ENCODE peak calls at places on chromosomes 6 and 20, in seven cellular contexts. C, R, A, Z, Q, N and M are unnamed samples. For H3K4me1, the result is how much of the 10 kb centered on the place peaks cover.

GRCh38 chr6:149060985-149061760 is 256.3 kb upstream of the TAB2 start:
- DNase-seq in C (no peak), R (no peak), A (peak), Z (peak), Q (peak), N (no peak), M (peak)

GRCh38 chr6:144066745-144067484 is 28.5 kb downstream of the SF3B5 start:
- DNase-seq in C (no peak), R (no peak), A (no peak), Z (no peak), Q (no peak), N (no peak), M (no peak)

GRCh38 chr20:44392776-44393607 is 37.5 kb downstream of the HNF4A start:
- DNase-seq in C (no peak), R (no peak), A (no peak), Z (peak), Q (no peak), N (no peak), M (no peak)

GRCh38 chr6:37845026-37845911 is 25.7 kb downstream of the ZFAND3 start:
- DNase-seq in C (no peak), R (peak), A (no peak), Z (peak), Q (no peak), N (no peak), M (no peak)

GRCh38 chr6:49570474-49571079 is 20.1 kb downstream of the C6orf141 start:
- DNase-seq in C (no peak), R (no peak), A (peak), Z (no peak), Q (peak), N (no peak), M (no peak)

GRCh38 chr20:23782366-23782983 is 31.7 kb upstream of the CST1 start:
- DNase-seq in C (peak), R (peak), A (peak), Z (no peak), Q (peak), N (peak), M (peak)

GRCh38 chr20:16544949-16545348 is 28.3 kb downstream of the KIF16B start:
- DNase-seq in C (no peak), R (no peak), A (no peak), Z (no peak), Q (no peak), N (no peak), M (no peak)

GRCh38 chr20:61809006-61809770 is 256.5 kb downstream of the TAF4 start:
- DNase-seq in C (no peak), R (no peak), A (no peak), Z (no peak), Q (no peak), N (no peak), M (no peak)

GRCh38 chr6:10099086-10099499 is 315.8 kb downstream of the TFAP2A start:
- DNase-seq in C (no peak), R (peak), A (no peak), Z (peak), Q (no peak), N (peak), M (no peak)

GRCh38 chr6:96898241-96898851 is 655 bp upstream of the NDUFAF4 start:
- DNase-seq in C (no peak), R (no peak), A (peak), Z (no peak), Q (peak), N (no peak), M (no peak)

GRCh38 chr6:5034328-5034727 is 30.5 kb upstream of the RPP40 start:
- DNase-seq in C (no peak), R (no peak), A (no peak), Z (no peak), Q (no peak), N (no peak), M (no peak)

GRCh38 chr6:35077006-35077712 is 64.0 kb downstream of the TCP11 start:
- DNase-seq in C (no peak), R (peak), A (no peak), Z (no peak), Q (no peak), N (no peak), M (no peak)

GRCh38 chr6:32968093-32968769 is at the start of gene BRD2:
- DNase-seq in C (peak), R (peak), A (peak), Z (peak), Q (peak), N (peak), M (peak)

GRCh38 chr20:17520583-17520982 is 10.6 kb downstream of the BFSP1 start:
- DNase-seq in C (no peak), R (no peak), A (no peak), Z (no peak), Q (no peak), N (no peak), M (no peak)

GRCh38 chr6:1623769-1624070 is 14.0 kb downstream of the FOXC1 start:
- DNase-seq in C (no peak), R (no peak), A (no peak), Z (no peak), Q (no peak), N (no peak), M (no peak)
- H3K4me1 ChIP-seq in C (under half), R (under half), A (under half), Z (under half), Q (under half), N (under half), M (under half)

GRCh38 chr20:53621482-53622246 is 28.0 kb upstream of the ZNF217 start:
- DNase-seq in C (no peak), R (peak), A (peak), Z (peak), Q (peak), N (peak), M (peak)
- H3K9ac ChIP-seq in C (no peak), R (peak), A (peak), Z (peak), Q (peak), N (no peak), M (peak)

DNA sequence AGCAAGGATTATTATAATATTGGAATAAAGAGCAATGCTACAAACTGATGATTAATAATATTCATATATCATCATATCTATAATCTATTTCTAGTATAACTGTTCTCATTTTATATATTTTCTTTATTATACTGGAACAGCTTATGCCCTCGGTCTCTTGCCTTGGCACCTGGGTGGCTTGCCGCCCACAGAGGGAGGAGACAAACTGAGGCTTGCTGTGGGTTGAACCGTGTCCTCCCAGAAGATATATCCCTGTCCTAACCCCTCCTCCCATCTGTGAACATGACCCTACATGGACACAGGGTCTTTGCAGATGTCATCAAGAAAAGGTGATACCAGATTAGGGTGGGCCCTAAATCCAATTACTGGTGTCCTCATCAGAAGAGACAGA is 4.7 kb downstream of the RNASET2 start:
- DNase-seq in C (no peak), R (no peak), A (no peak), Z (no peak), Q (no peak), N (peak), M (no peak)
- H3K4me1 ChIP-seq in C (under half), R (under half), A (under half), Z (under half), Q (under half), N (under half), M (under half)

DNA sequence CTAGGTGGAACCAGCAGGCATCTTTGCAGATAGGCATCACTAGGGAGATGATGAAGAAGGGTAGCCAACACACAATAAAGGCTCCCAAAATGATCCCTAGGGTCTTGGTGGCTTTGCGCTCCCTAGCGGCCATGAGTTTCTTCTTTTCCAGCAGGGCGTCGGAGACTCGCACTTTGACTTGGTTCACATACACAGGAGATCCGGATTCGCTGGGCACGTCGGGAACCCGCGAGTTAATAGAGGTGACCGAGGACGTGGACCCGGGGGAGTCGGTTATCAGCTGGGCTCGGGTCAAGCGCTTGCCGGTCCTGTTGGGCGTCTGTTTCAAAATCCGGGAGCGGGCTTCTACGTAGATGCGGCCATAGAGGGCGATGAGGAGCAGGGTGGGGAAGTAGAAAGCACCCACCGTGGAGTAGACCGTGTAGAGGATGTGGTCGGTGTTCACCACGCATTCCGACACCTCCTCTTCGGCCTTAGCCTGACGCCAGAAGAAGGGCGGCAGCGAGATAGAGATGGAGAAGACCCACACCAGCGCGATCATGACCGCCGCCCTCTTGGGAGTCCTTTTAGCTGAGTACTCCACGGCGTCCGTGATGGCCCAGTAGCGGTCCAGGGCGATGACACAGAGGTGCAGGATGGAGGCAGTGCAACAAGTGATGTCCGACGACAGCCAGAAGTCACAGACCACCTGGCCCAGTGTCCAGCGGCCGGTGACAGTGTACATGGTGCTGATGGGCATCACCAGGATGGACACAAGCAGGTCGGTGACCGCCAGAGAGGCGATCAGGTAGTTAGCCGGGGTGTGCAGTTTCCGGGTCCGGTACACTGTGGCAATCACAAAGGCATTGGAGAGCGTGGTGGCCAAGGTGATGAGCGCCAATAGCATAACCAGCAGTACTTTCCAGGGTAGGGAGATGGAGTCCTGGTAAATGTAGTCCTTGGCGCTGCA is 658 bp downstream of the HTR1B start:
- DNase-seq in C (peak), R (no peak), A (peak), Z (peak), Q (no peak), N (peak), M (no peak)
- H3K9ac ChIP-seq in C (no peak), R (no peak), A (no peak), Z (no peak), Q (peak), N (no peak), M (no peak)

GRCh38 chr20:626579-626978 is 16.5 kb upstream of the TCF15 start:
- DNase-seq in C (no peak), R (no peak), A (no peak), Z (no peak), Q (no peak), N (no peak), M (no peak)
- H3K4me1 ChIP-seq in C (under half), R (under half), A (under half), Z (under half), Q (under half), N (under half), M (under half)